ENCODE peak calls at places on chromosomes 12 and 14, in nine cellular contexts. L is DND-41; Z is A549; B is stimulated activated CD4-positive, alpha-beta T cell treated with anti-CD3 and anti-CD28 coated beads, Interleukin-15, amount 100 ng/mL, for 1 hour; U is IMR-90; M is mucosa of descending colon; N is activated CD4-positive, alpha-beta T cell treated with anti-CD3 and anti-CD28 coated beads, Interleukin-2, amount 10 ng/mL, durations not matched to agents 24 days and 14 days; H is activated naive CD4-positive, alpha-beta T cell; O is H9. A is an unnamed sample.

GRCh38 chr14:77024171-77024627 is 4.3 kb downstream of the IRF2BPL start:
- DNase-seq in L (peak), Z (peak), B (no peak), U (peak), M (peak), N (peak), H (no peak), O (peak), A (peak)

GRCh38 chr14:71690478-71690877 is 241.8 kb upstream of the RGS6 start:
- DNase-seq in L (no peak), Z (no peak), B (no peak), U (no peak), M (no peak), N (no peak), H (no peak), O (no peak), A (no peak)

GRCh38 chr12:39380090-39380489 is 62.8 kb downstream of the KIF21A start:
- DNase-seq in L (no peak), Z (no peak), B (no peak), U (no peak), M (no peak), N (peak), H (no peak), O (no peak), A (no peak)

GRCh38 chr12:122985590-122986257 is 5.2 kb downstream of the ARL6IP4 start:
- DNase-seq in L (no peak), Z (no peak), B (no peak), U (no peak), M (no peak), N (no peak), H (no peak), O (no peak), A (no peak)

GRCh38 chr12:19760611-19761010 is 321.3 kb downstream of the AEBP2 start:
- DNase-seq in L (no peak), Z (no peak), B (no peak), U (no peak), M (no peak), N (no peak), H (no peak), O (no peak), A (no peak)

GRCh38 chr12:92218394-92219077 is 72.9 kb upstream of the BTG1 start:
- DNase-seq in L (no peak), Z (no peak), B (no peak), U (no peak), M (no peak), N (no peak), H (no peak), O (no peak), A (no peak)

GRCh38 chr12:7646178-7646475 is 19.6 kb downstream of the APOBEC1 start:
- DNase-seq in L (no peak), Z (no peak), B (no peak), U (no peak), M (no peak), N (no peak), H (no peak), O (no peak), A (no peak)

GRCh38 chr14:72634910-72635647 is 258.8 kb downstream of the DPF3 start:
- DNase-seq in L (no peak), Z (no peak), B (no peak), U (no peak), M (no peak), N (no peak), H (no peak), O (no peak), A (no peak)

GRCh38 chr12:16726879-16727278 is 120.9 kb upstream of the LMO3 start:
- DNase-seq in L (no peak), Z (no peak), B (no peak), U (peak), M (no peak), N (no peak), H (no peak), O (no peak), A (no peak)

GRCh38 chr12:92796650-92797049 is 93.9 kb downstream of the PLEKHG7 start:
- DNase-seq in L (no peak), Z (no peak), B (no peak), U (peak), M (no peak), N (no peak), H (no peak), O (no peak), A (no peak)

GRCh38 chr14:51342226-51342625 is 102.2 kb downstream of the TMX1 start:
- DNase-seq in L (no peak), Z (peak), B (no peak), U (peak), M (no peak), N (no peak), H (no peak), O (no peak), A (peak)

GRCh38 chr14:64755661-64756265 is 51.5 kb downstream of the PLEKHG3 start:
- DNase-seq in L (peak), Z (no peak), B (peak), U (peak), M (peak), N (peak), H (no peak), O (no peak), A (peak)

GRCh38 chr14:58085877-58086276 is 66.1 kb downstream of the ARMH4 start:
- DNase-seq in L (no peak), Z (no peak), B (no peak), U (no peak), M (no peak), N (no peak), H (no peak), O (no peak), A (no peak)

GRCh38 chr12:121144416-121144914 is 11.8 kb downstream of the P2RX7 start:
- DNase-seq in L (no peak), Z (peak), B (no peak), U (peak), M (no peak), N (no peak), H (no peak), O (no peak), A (no peak)

GRCh38 chr14:99947695-99948094 is 117.5 kb upstream of the EVL start:
- DNase-seq in L (no peak), Z (no peak), B (no peak), U (no peak), M (no peak), N (no peak), H (no peak), O (no peak), A (no peak)

GRCh38 chr12:51590347-51591019 is 550 bp upstream of the SCN8A start:
- DNase-seq in L (peak), Z (peak), B (peak), U (peak), M (peak), N (peak), H (peak), O (no peak), A (peak)